ENCODE peak calls at places on chromosomes 2 and 18, in eight cellular contexts. O is DND-41, E is heart left ventricle, D is IMR-90, Q is heart right ventricle, R is HCT116, J is tibial nerve, F is GM23248. Z is an unnamed sample. For H3K4me1, the result is how much of the 10 kb centered on the place peaks cover.

GRCh38 chr2:196739031-196739430 is 60.5 kb downstream of the GTF3C3 start:
- DNase-seq in O (no peak), E (no peak), D (no peak), Q (no peak), R (no peak), J (no peak), F (no peak), Z (no peak)

GRCh38 chr18:25299899-25300298 is 52.1 kb downstream of the ZNF521 start:
- DNase-seq in O (no peak), E (no peak), D (no peak), Q (no peak), R (no peak), J (no peak), F (no peak), Z (no peak)

GRCh38 chr2:3059111-3059990 is 318.3 kb downstream of the EIPR1 start:
- DNase-seq in O (no peak), E (no peak), D (no peak), Q (no peak), R (no peak), J (no peak), F (no peak), Z (no peak)

GRCh38 chr2:153478289-153479261 is at the start of gene RPRM:
- DNase-seq in O (no peak), E (peak), D (peak), Q (peak), R (peak), J (no peak), F (peak), Z (no peak)

GRCh38 chr18:80140455-80140985 is 31.5 kb downstream of the ADNP2 start:
- DNase-seq in O (no peak), E (no peak), D (no peak), Q (no peak), R (no peak), J (no peak), F (no peak), Z (no peak)

GRCh38 chr18:26480897-26481795 is 67.2 kb downstream of the KCTD1 start:
- DNase-seq in O (no peak), E (no peak), D (peak), Q (no peak), R (peak), J (no peak), F (peak), Z (no peak)

GRCh38 chr2:176115883-176116813 is at the start of gene HOXD10:
- DNase-seq in O (no peak), E (no peak), D (no peak), Q (no peak), R (no peak), J (no peak), F (peak), Z (no peak)

GRCh38 chr18:2848145-2848878 is 1.5 kb downstream of the EMILIN2 start:
- DNase-seq in O (no peak), E (no peak), D (no peak), Q (no peak), R (no peak), J (no peak), F (peak), Z (no peak)

GRCh38 chr2:25349397-25349796 is 7.7 kb upstream of the DNMT3A start:
- DNase-seq in O (no peak), E (no peak), D (peak), Q (no peak), R (no peak), J (no peak), F (peak), Z (no peak)

GRCh38 chr2:181306785-181307184 is 150.4 kb upstream of the ITGA4 start:
- DNase-seq in O (no peak), E (no peak), D (peak), Q (no peak), R (no peak), J (no peak), F (no peak), Z (no peak)

GRCh38 chr2:144453486-144454158 is 66.3 kb downstream of the ZEB2 start:
- DNase-seq in O (no peak), E (no peak), D (peak), Q (no peak), R (no peak), J (no peak), F (peak), Z (no peak)

GRCh38 chr2:157644776-157645175 is 16.1 kb upstream of the ACVR1C start:
- DNase-seq in O (no peak), E (no peak), D (no peak), Q (no peak), R (no peak), J (no peak), F (no peak), Z (no peak)

GRCh38 chr2:192288290-192288689 is 93.6 kb upstream of the TMEFF2 start:
- DNase-seq in O (no peak), E (no peak), D (no peak), Q (no peak), R (no peak), J (no peak), F (peak), Z (no peak)

GRCh38 chr2:12090590-12090989 is 344.2 kb downstream of the LPIN1 start:
- DNase-seq in O (no peak), E (no peak), D (no peak), Q (no peak), R (no peak), J (no peak), F (peak), Z (no peak)

GRCh38 chr2:71503827-71504226 is 50.5 kb downstream of the DYSF start:
- DNase-seq in O (no peak), E (peak), D (no peak), Q (peak), R (no peak), J (no peak), F (no peak), Z (no peak)

GRCh38 chr2:127092306-127092705 is 14.6 kb downstream of the BIN1 start:
- DNase-seq in O (no peak), E (no peak), D (no peak), Q (no peak), R (no peak), J (no peak), F (no peak), Z (no peak)

GRCh38 chr2:241859436-241860183 is 916 bp upstream of the PDCD1 start:
- DNase-seq in O (peak), E (peak), D (peak), Q (peak), R (no peak), J (peak), F (peak), Z (peak)

GRCh38 chr2:211845346-211846030 is 693.1 kb downstream of the ERBB4 start:
- DNase-seq in O (no peak), E (no peak), D (no peak), Q (no peak), R (no peak), J (no peak), F (no peak), Z (no peak)

GRCh38 chr2:71792926-71793761 is 339.8 kb downstream of the DYSF start:
- DNase-seq in O (no peak), E (no peak), D (peak), Q (no peak), R (no peak), J (no peak), F (peak), Z (no peak)

GRCh38 chr2:234447189-234447588 is 49.7 kb downstream of the ARL4C start:
- DNase-seq in O (no peak), E (no peak), D (no peak), Q (no peak), R (no peak), J (no peak), F (no peak), Z (no peak)

GRCh38 chr2:54342603-54343002 is 86.6 kb upstream of the TSPYL6 start:
- DNase-seq in O (no peak), E (no peak), D (no peak), Q (no peak), R (no peak), J (no peak), F (no peak), Z (no peak)

GRCh38 chr2:141724426-141724825 is 406.4 kb downstream of the LRP1B start:
- DNase-seq in O (no peak), E (no peak), D (no peak), Q (no peak), R (no peak), J (no peak), F (no peak), Z (no peak)

GRCh38 chr2:120948662-120949011 is 213.0 kb downstream of the GLI2 start:
- DNase-seq in O (no peak), E (no peak), D (no peak), Q (no peak), R (no peak), J (no peak), F (no peak), Z (no peak)

GRCh38 chr2:21317131-21317530 is 193.4 kb downstream of the TDRD15 start:
- DNase-seq in O (peak), E (peak), D (peak), Q (peak), R (peak), J (peak), F (peak), Z (no peak)

GRCh38 chr2:106572541-106573148 is 85.5 kb downstream of the CD8B2 start:
- DNase-seq in O (peak), E (no peak), D (no peak), Q (no peak), R (peak), J (no peak), F (peak), Z (no peak)

GRCh38 chr2:218810251-218810650 is 21.4 kb downstream of the PRKAG3 start:
- DNase-seq in O (no peak), E (no peak), D (peak), Q (no peak), R (no peak), J (no peak), F (no peak), Z (no peak)

DNA sequence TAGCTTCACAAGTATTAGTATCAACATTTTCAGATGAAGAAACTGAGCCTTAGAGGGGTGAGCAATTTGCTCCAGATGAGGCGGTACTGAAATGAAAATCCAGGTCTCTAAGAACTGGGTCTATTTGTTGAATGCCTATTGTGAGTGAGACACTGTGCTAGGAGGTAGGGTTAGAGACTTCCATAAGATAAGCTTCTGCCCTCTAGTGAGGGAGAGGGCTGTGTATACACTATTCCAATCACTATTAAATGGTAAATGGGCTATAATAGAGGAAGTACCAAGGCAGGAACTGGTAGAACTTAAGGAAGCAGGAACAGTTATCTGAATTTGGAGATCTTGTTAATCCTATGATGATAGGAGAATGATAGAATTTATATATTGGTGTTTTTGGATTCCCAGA is 23.6 kb upstream of the GLS start:
- DNase-seq in O (no peak), E (no peak), D (no peak), Q (no peak), R (no peak), J (no peak), F (no peak), Z (no peak)
- H3K4me1 ChIP-seq in O (under half), E (under half), D (under half), Q (under half), R (under half), J (under half), F (half or more), Z (under half)

DNA sequence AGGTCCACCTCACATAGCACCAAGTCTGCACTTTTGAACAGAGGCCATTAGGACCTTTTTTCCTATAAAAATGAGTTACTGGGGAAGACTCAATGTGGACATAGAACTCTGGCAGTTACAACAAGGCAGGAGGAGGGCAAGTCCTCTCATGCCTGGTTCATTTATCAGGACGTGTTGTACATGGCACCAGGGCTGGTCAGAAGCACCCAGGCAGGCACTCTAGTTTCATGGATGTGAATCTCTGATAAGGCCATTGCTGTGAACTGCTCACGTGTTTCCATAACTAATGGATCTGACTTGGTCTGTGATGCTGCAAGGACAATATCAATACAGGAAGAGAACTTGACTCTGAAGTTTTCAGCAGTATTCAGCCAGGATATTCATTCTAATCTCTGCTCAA is 16.0 kb downstream of the CDC42EP3 start:
- DNase-seq in O (no peak), E (no peak), D (no peak), Q (no peak), R (no peak), J (no peak), F (no peak), Z (no peak)
- H3K4me1 ChIP-seq in O (under half), E (half or more), D (half or more), Q (half or more), R (half or more), J (half or more), F (half or more), Z (under half)

GRCh38 chr18:12403601-12404506 is 3.9 kb upstream of the PRELID3A start:
- DNase-seq in O (no peak), E (no peak), D (peak), Q (no peak), R (peak), J (no peak), F (peak), Z (no peak)

GRCh38 chr18:12408247-12408869 is 629 bp downstream of the PRELID3A start:
- DNase-seq in O (no peak), E (peak), D (no peak), Q (no peak), R (no peak), J (no peak), F (peak), Z (no peak)

GRCh38 chr18:12409466-12409865 is 1.7 kb downstream of the PRELID3A start:
- DNase-seq in O (no peak), E (no peak), D (peak), Q (no peak), R (no peak), J (no peak), F (peak), Z (no peak)

GRCh38 chr18:12405066-12405465 is 2.7 kb upstream of the PRELID3A start:
- DNase-seq in O (no peak), E (no peak), D (no peak), Q (no peak), R (no peak), J (no peak), F (peak), Z (no peak)

GRCh38 chr18:12406376-12407111 is 1.2 kb upstream of the PRELID3A start:
- DNase-seq in O (no peak), E (no peak), D (no peak), Q (no peak), R (no peak), J (no peak), F (no peak), Z (no peak)
- H3K4me1 ChIP-seq in O (under half), E (under half), D (under half), Q (under half), R (under half), J (under half), F (under half), Z (under half)

DNA sequence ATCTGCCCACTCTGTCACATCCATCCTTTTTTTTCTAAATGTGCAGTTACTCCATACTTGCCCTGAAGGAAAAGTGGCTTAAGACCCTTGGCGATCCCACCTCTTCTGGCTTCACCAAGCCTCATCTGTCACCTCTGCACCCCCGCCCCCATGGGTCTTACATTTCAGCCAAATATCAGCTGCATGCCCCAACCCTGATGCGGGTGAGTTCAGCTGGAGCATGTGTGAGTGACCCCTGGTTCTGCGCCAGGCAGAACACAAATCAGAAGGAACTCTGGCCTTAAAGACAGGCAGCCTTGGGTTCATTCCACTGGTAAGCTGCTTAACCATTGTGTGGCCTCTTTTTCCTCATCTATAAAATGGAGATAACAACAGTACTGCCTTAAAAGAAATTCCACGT is 194.7 kb downstream of the KLHL29 start:
- DNase-seq in O (no peak), E (no peak), D (no peak), Q (no peak), R (no peak), J (no peak), F (no peak), Z (no peak)
- H3K4me1 ChIP-seq in O (under half), E (under half), D (under half), Q (under half), R (under half), J (under half), F (under half), Z (under half)

DNA sequence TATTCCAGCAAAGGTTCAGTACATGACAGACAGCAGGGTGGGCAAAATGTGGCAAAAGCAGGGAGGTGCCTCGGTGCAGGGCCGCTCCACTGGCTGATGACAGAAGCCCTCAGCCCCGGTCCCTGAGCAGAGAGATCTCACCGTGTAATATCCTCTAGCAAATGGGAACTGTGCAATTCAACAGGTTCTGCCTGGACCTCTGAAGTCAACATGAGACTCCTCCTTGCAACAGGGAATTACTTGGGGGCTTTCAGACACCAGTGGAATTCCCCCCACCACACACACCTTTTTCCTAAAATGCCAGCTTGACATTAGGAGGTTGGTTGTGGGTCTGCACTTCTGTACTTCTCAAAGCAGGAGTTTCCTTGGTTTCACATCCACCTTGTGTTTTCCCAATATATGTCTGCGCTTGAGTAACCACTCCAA is 50.8 kb downstream of the SPRED2 start:
- DNase-seq in O (no peak), E (no peak), D (no peak), Q (no peak), R (no peak), J (no peak), F (no peak), Z (no peak)
- H3K4me1 ChIP-seq in O (under half), E (half or more), D (under half), Q (half or more), R (half or more), J (half or more), F (half or more), Z (under half)

GRCh38 chr18:8705280-8705940 is at the start of gene MTCL1:
- DNase-seq in O (no peak), E (peak), D (no peak), Q (peak), R (no peak), J (no peak), F (peak), Z (peak)

GRCh38 chr18:8705941-8706544 is 687 bp downstream of the MTCL1 start:
- DNase-seq in O (no peak), E (no peak), D (no peak), Q (no peak), R (no peak), J (no peak), F (peak), Z (no peak)

GRCh38 chr18:8707946-8708345 is 2.6 kb downstream of the MTCL1 start:
- DNase-seq in O (no peak), E (no peak), D (peak), Q (no peak), R (no peak), J (no peak), F (no peak), Z (no peak)

GRCh38 chr18:8706981-8707940 is 1.9 kb downstream of the MTCL1 start:
- DNase-seq in O (no peak), E (no peak), D (peak), Q (peak), R (no peak), J (no peak), F (peak), Z (peak)

GRCh38 chr18:8706545-8706980 is 1.2 kb downstream of the MTCL1 start:
- DNase-seq in O (no peak), E (no peak), D (peak), Q (no peak), R (no peak), J (no peak), F (peak), Z (no peak)
- H3K4me1 ChIP-seq in O (under half), E (under half), D (under half), Q (under half), R (under half), J (under half), F (under half), Z (under half)

GRCh38 chr2:171154348-171154747 is 6.3 kb downstream of the TLK1 start:
- DNase-seq in O (no peak), E (no peak), D (peak), Q (no peak), R (no peak), J (no peak), F (no peak), Z (no peak)

GRCh38 chr2:171149539-171149938 is 11.2 kb downstream of the TLK1 start:
- DNase-seq in O (no peak), E (no peak), D (no peak), Q (no peak), R (no peak), J (no peak), F (no peak), Z (no peak)

GRCh38 chr2:171147081-171147480 is 13.6 kb downstream of the TLK1 start:
- DNase-seq in O (no peak), E (no peak), D (no peak), Q (no peak), R (no peak), J (no peak), F (no peak), Z (no peak)

GRCh38 chr2:171149986-171150693 is 10.6 kb downstream of the TLK1 start:
- DNase-seq in O (no peak), E (no peak), D (no peak), Q (no peak), R (no peak), J (no peak), F (no peak), Z (no peak)

GRCh38 chr2:171150694-171151285 is 9.9 kb downstream of the TLK1 start:
- DNase-seq in O (no peak), E (no peak), D (no peak), Q (no peak), R (no peak), J (no peak), F (no peak), Z (no peak)
- H3K4me1 ChIP-seq in O (under half), E (under half), D (under half), Q (under half), R (under half), J (under half), F (under half), Z (under half)

DNA sequence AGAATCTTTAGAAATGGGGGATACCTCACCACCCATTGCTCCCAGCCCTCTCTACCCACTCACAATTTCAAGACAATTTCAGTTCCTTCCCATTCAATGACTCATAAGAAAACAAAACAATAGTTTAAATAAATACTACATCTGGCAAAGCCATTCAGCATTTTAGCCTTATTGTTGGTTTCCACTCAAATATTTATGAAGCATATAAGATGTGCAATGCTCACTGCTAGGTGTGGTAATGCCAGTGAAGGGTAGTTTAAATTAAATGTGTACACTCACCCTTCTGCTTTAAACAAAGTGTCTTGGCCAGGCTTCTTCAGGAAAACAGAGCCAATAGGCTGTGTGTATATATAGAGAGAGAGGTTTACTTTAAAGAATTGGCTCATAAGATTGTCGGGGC is 37.0 kb downstream of the INO80C start:
- DNase-seq in O (no peak), E (no peak), D (peak), Q (no peak), R (no peak), J (no peak), F (peak), Z (no peak)
- H3K4me1 ChIP-seq in O (under half), E (under half), D (under half), Q (half or more), R (half or more), J (under half), F (under half), Z (under half)